ENCODE peak calls at places on chromosomes 7 and 10, in seven cellular contexts. B is CD8-positive, alpha-beta T cell; W is activated naive CD4-positive, alpha-beta T cell treated with anti-CD3 and anti-CD28 coated beads, Interleukin-2, amount 10 ng/mL, durations not matched to agents 7 days and 5 days; O is stimulated activated CD4-positive, alpha-beta T cell treated with anti-CD3 and anti-CD28 coated beads, Interleukin-4, amount 100 ng/mL, for 24 hours; R is mucosa of gallbladder; S is HT1080; D is non-pigmented ciliary epithelial cell. A is an unnamed sample.

GRCh38 chr7:48161407-48162125 is 9.7 kb upstream of the ABCA13 start:
- DNase-seq in B (no peak), W (no peak), O (no peak), R (no peak), S (no peak), D (no peak), A (no peak)

GRCh38 chr10:76977046-76977445 is 660.6 kb downstream of the KCNMA1 start:
- DNase-seq in B (no peak), W (no peak), O (no peak), R (no peak), S (no peak), D (no peak), A (no peak)

GRCh38 chr7:94584113-94584512 is 71.8 kb downstream of the SGCE start:
- DNase-seq in B (no peak), W (no peak), O (no peak), R (peak; percentile 66), S (no peak), D (no peak), A (no peak)

GRCh38 chr10:47254611-47255010 is 45.4 kb upstream of the GDF10 start:
- DNase-seq in B (no peak), W (no peak), O (no peak), R (no peak), S (no peak), D (no peak), A (no peak)

GRCh38 chr7:51187941-51188340 is 128.7 kb downstream of the COBL start:
- DNase-seq in B (no peak), W (no peak), O (no peak), R (no peak), S (peak; percentile 42), D (no peak), A (no peak)

GRCh38 chr7:81299272-81299671 is 380.4 kb upstream of the SEMA3C start:
- DNase-seq in B (no peak), W (no peak), O (no peak), R (no peak), S (peak; percentile 95), D (peak; percentile 93), A (no peak)

GRCh38 chr7:5170251-5170650 is 19.8 kb upstream of the WIPI2 start:
- DNase-seq in B (no peak), W (no peak), O (no peak), R (no peak), S (no peak), D (no peak), A (no peak)

GRCh38 chr10:128061306-128062300 is 64.6 kb downstream of the MKI67 start:
- DNase-seq in B (no peak), W (peak; percentile 6), O (no peak), R (no peak), S (no peak), D (no peak), A (no peak)

GRCh38 chr10:47264797-47265281 is 35.2 kb upstream of the GDF10 start:
- DNase-seq in B (peak; percentile 52), W (peak; percentile 74), O (peak; percentile 73), R (no peak), S (peak; percentile 17), D (no peak), A (no peak)

GRCh38 chr10:17276756-17277424 is 48.8 kb downstream of the VIM start:
- DNase-seq in B (no peak), W (no peak), O (no peak), R (no peak), S (no peak), D (no peak), A (no peak)

GRCh38 chr7:79506481-79506880 is 53.0 kb upstream of the MAGI2 start:
- DNase-seq in B (no peak), W (no peak), O (no peak), R (no peak), S (peak; percentile 47), D (peak; percentile 37), A (no peak)

GRCh38 chr7:98352621-98353020 is 48.3 kb downstream of the BAIAP2L1 start:
- DNase-seq in B (no peak), W (no peak), O (no peak), R (no peak), S (peak; percentile 70), D (no peak), A (no peak)

GRCh38 chr7:120996333-120996982 is 7.9 kb downstream of the CPED1 start:
- DNase-seq in B (peak; percentile 39), W (no peak), O (peak; percentile 10), R (peak; percentile 90), S (peak; percentile 78), D (peak; percentile 84), A (no peak)

GRCh38 chr10:114306116-114306973 is 67.3 kb downstream of the VWA2 start:
- DNase-seq in B (no peak), W (no peak), O (no peak), R (no peak), S (peak; percentile 99), D (peak; percentile 86), A (no peak)